ENCODE peak calls at places on chromosomes 7 and 10, in four cellular contexts. One of them, this sample, is unnamed.

GRCh38 chr7:6730343-6730633 is 23.5 kb upstream of the ZNF12 start:
- DNase-seq in Calu3: no peak
- DNase-seq in cardiac muscle cell: no peak
- DNase-seq in IMR-90: peak; percentile 33
- DNase-seq in this sample: peak; percentile 38

GRCh38 chr7:28739826-28740225 is 218.3 kb downstream of the TRIL start:
- DNase-seq in Calu3: no peak
- DNase-seq in cardiac muscle cell: no peak
- DNase-seq in IMR-90: no peak
- DNase-seq in this sample: no peak

GRCh38 chr7:151129882-151130591 is 37.5 kb downstream of the GBX1 start:
- DNase-seq in Calu3: no peak
- DNase-seq in cardiac muscle cell: no peak
- DNase-seq in IMR-90: no peak
- DNase-seq in this sample: no peak

GRCh38 chr10:101848894-101849351 is 5.3 kb upstream of the KCNIP2 start:
- DNase-seq in Calu3: no peak
- DNase-seq in cardiac muscle cell: no peak
- DNase-seq in IMR-90: no peak
- DNase-seq in this sample: no peak

GRCh38 chr7:106425017-106425719 is 140.4 kb upstream of the NAMPT start:
- DNase-seq in Calu3: peak; percentile 79
- DNase-seq in cardiac muscle cell: no peak
- DNase-seq in IMR-90: peak; percentile 100
- DNase-seq in this sample: peak; percentile 81

GRCh38 chr10:67629461-67629971 is 66.5 kb downstream of the CTNNA3 start:
- DNase-seq in Calu3: no peak
- DNase-seq in cardiac muscle cell: peak; percentile 6
- DNase-seq in IMR-90: peak; percentile 57
- DNase-seq in this sample: no peak

GRCh38 chr10:70723771-70724170 is 51.5 kb downstream of the ADAMTS14 start:
- DNase-seq in Calu3: no peak
- DNase-seq in cardiac muscle cell: no peak
- DNase-seq in IMR-90: no peak
- DNase-seq in this sample: no peak

GRCh38 chr7:42247301-42247700 is 10.3 kb upstream of the GLI3 start:
- DNase-seq in Calu3: no peak
- DNase-seq in cardiac muscle cell: no peak
- DNase-seq in IMR-90: peak; percentile 74
- DNase-seq in this sample: no peak

GRCh38 chr10:49135575-49136313 is 1.9 kb upstream of the FAM170B start:
- DNase-seq in Calu3: no peak
- DNase-seq in cardiac muscle cell: no peak
- DNase-seq in IMR-90: peak; percentile 68
- DNase-seq in this sample: peak; percentile 38

GRCh38 chr10:79159785-79160184 is 91.0 kb downstream of the ZMIZ1 start:
- DNase-seq in Calu3: no peak
- DNase-seq in cardiac muscle cell: peak; percentile 88
- DNase-seq in IMR-90: peak; percentile 68
- DNase-seq in this sample: no peak

GRCh38 chr10:131025333-131025732 is 286.2 kb downstream of the TCERG1L start:
- DNase-seq in Calu3: no peak
- DNase-seq in cardiac muscle cell: no peak
- DNase-seq in IMR-90: no peak
- DNase-seq in this sample: no peak

DNA sequence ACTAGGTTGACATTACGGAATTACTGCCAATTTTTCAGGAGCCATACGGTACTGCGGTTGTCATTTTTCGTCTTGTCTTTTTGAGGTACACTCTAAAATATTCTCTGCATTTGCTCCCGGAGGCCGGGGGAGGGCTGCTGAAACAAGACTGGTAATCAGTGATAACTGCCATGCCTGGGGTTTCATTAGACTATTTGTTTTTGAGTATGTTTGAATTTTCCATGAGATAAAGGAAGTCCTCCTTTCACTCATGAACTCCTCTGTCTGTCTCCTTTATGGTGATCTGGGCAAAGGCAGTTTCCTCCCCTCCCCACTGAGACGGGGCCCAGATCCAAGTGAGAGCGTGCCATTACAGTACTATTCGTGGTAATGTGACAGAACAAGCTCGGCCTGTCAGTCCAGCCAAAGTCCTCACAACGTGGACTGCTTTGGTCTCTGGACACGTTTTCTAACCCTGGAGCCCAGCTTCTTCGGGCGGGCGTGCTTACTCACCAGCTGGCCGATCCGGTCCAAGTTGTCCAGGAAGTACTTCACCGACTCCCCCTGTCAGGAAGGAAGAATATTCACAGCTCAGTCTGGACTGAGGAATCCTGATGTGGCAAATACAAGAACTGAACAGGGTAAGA is 45.1 kb downstream of the AMZ1 start:
- DNase-seq in Calu3: peak; percentile 84
- DNase-seq in cardiac muscle cell: no peak
- DNase-seq in IMR-90: peak; percentile 41
- DNase-seq in this sample: no peak
- TF ChIP-seq CTCF in Calu3: no peak
- TF ChIP-seq CTCF in cardiac muscle cell: peak; percentile 10
- TF ChIP-seq CTCF in IMR-90: no peak
- TF ChIP-seq CTCF in this sample: no peak

GRCh38 chr7:138981332-138982203 is at the start of gene KIAA1549:
- DNase-seq in Calu3: peak; percentile 85
- DNase-seq in cardiac muscle cell: peak; percentile 87
- DNase-seq in IMR-90: peak; percentile 64
- DNase-seq in this sample: peak; percentile 94
- TF ChIP-seq CTCF in Calu3: peak; percentile 17
- TF ChIP-seq CTCF in cardiac muscle cell: no peak
- TF ChIP-seq CTCF in IMR-90: peak; percentile 58
- TF ChIP-seq CTCF in this sample: peak; percentile 84

GRCh38 chr7:37918526-37918925 is 1.9 kb upstream of the SFRP4 start:
- DNase-seq in Calu3: no peak
- DNase-seq in cardiac muscle cell: no peak
- DNase-seq in IMR-90: no peak
- DNase-seq in this sample: no peak
- TF ChIP-seq CTCF in Calu3: peak; percentile 22
- TF ChIP-seq CTCF in cardiac muscle cell: peak; percentile 6
- TF ChIP-seq CTCF in IMR-90: no peak
- TF ChIP-seq CTCF in this sample: no peak

GRCh38 chr10:132068431-132069121 is 2.8 kb downstream of the JAKMIP3 start:
- DNase-seq in Calu3: no peak
- DNase-seq in cardiac muscle cell: no peak
- DNase-seq in IMR-90: no peak
- DNase-seq in this sample: no peak
- TF ChIP-seq CTCF in Calu3: no peak
- TF ChIP-seq CTCF in cardiac muscle cell: no peak
- TF ChIP-seq CTCF in IMR-90: no peak
- TF ChIP-seq CTCF in this sample: no peak

GRCh38 chr7:98483276-98483963 is 82.5 kb upstream of the BAIAP2L1 start:
- DNase-seq in Calu3: no peak
- DNase-seq in cardiac muscle cell: no peak
- DNase-seq in IMR-90: no peak
- DNase-seq in this sample: no peak
- TF ChIP-seq CTCF in Calu3: no peak
- TF ChIP-seq CTCF in cardiac muscle cell: no peak
- TF ChIP-seq CTCF in IMR-90: no peak
- TF ChIP-seq CTCF in this sample: no peak

GRCh38 chr7:123771256-123771655 is 22.5 kb upstream of the WASL start:
- DNase-seq in Calu3: no peak
- DNase-seq in cardiac muscle cell: no peak
- DNase-seq in IMR-90: no peak
- DNase-seq in this sample: no peak
- TF ChIP-seq CTCF in Calu3: no peak
- TF ChIP-seq CTCF in cardiac muscle cell: no peak
- TF ChIP-seq CTCF in IMR-90: no peak
- TF ChIP-seq CTCF in this sample: no peak

DNA sequence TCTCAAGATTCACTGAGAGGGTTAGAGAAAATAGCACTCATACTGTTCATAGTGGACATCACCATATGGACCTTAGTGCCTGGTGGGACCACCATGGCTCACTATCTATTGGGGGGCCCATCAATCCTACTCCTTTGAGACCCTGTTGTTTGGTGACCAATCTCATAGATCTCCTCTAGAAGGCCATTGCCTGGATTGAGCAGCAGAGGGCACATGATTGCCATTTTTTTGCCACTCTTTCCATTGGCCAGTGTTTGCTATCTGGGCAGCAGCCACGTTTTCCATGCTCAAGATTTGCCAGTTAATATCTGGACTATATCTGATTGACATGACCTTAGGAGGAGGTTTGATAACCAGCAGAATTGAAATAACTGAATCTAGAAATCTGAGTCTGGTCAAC is 244.5 kb downstream of the ITGB1 start:
- DNase-seq in Calu3: no peak
- DNase-seq in cardiac muscle cell: no peak
- DNase-seq in IMR-90: no peak
- DNase-seq in this sample: no peak
- TF ChIP-seq CTCF in Calu3: no peak
- TF ChIP-seq CTCF in cardiac muscle cell: no peak
- TF ChIP-seq CTCF in IMR-90: peak; percentile 15
- TF ChIP-seq CTCF in this sample: no peak

This sample was measured in GM13976.